ENCODE peak calls at places on chromosomes 6 and 20, in five cellular contexts. One of them, this sample, is unnamed.

GRCh38 chr6:165733487-165733791 is 70.4 kb upstream of the PDE10A start:
- DNase-seq in SJSA1: no peak
- DNase-seq in A549: no peak
- DNase-seq in gastrocnemius medialis: no peak
- DNase-seq in neuronal stem cell: no peak
- DNase-seq in this sample: no peak

GRCh38 chr20:64189986-64190385 is 25.7 kb downstream of the MYT1 start:
- DNase-seq in SJSA1: no peak
- DNase-seq in A549: no peak
- DNase-seq in gastrocnemius medialis: no peak
- DNase-seq in neuronal stem cell: no peak
- DNase-seq in this sample: no peak

GRCh38 chr20:23144856-23145255 is 58.7 kb upstream of the CD93 start:
- DNase-seq in SJSA1: no peak
- DNase-seq in A549: no peak
- DNase-seq in gastrocnemius medialis: no peak
- DNase-seq in neuronal stem cell: no peak
- DNase-seq in this sample: no peak

GRCh38 chr6:6696867-6697531 is 108.5 kb downstream of the LY86 start:
- DNase-seq in SJSA1: peak
- DNase-seq in A549: peak
- DNase-seq in gastrocnemius medialis: no peak
- DNase-seq in neuronal stem cell: peak
- DNase-seq in this sample: peak

GRCh38 chr20:25308083-25308491 is 60.2 kb downstream of the PYGB start:
- DNase-seq in SJSA1: no peak
- DNase-seq in A549: no peak
- DNase-seq in gastrocnemius medialis: no peak
- DNase-seq in neuronal stem cell: no peak
- DNase-seq in this sample: no peak

GRCh38 chr20:41454250-41454649 is 87.6 kb upstream of the EMILIN3 start:
- DNase-seq in SJSA1: no peak
- DNase-seq in A549: no peak
- DNase-seq in gastrocnemius medialis: no peak
- DNase-seq in neuronal stem cell: no peak
- DNase-seq in this sample: no peak

GRCh38 chr6:139698526-139699182 is 324.2 kb upstream of the CITED2 start:
- DNase-seq in SJSA1: no peak
- DNase-seq in A549: no peak
- DNase-seq in gastrocnemius medialis: no peak
- DNase-seq in neuronal stem cell: no peak
- DNase-seq in this sample: no peak

GRCh38 chr6:130937942-130938604 is 110.9 kb downstream of the SMLR1 start:
- DNase-seq in SJSA1: peak
- DNase-seq in A549: no peak
- DNase-seq in gastrocnemius medialis: no peak
- DNase-seq in neuronal stem cell: no peak
- DNase-seq in this sample: no peak

GRCh38 chr20:62042025-62042820 is 23.5 kb downstream of the TAF4 start:
- DNase-seq in SJSA1: no peak
- DNase-seq in A549: no peak
- DNase-seq in gastrocnemius medialis: no peak
- DNase-seq in neuronal stem cell: no peak
- DNase-seq in this sample: no peak

GRCh38 chr20:59314872-59315500 is 14.6 kb downstream of the EDN3 start:
- DNase-seq in SJSA1: no peak
- DNase-seq in A549: no peak
- DNase-seq in gastrocnemius medialis: no peak
- DNase-seq in neuronal stem cell: no peak
- DNase-seq in this sample: no peak

GRCh38 chr6:113281014-113281810 is 575.9 kb upstream of the MARCKS start:
- DNase-seq in SJSA1: peak
- DNase-seq in A549: no peak
- DNase-seq in gastrocnemius medialis: no peak
- DNase-seq in neuronal stem cell: no peak
- DNase-seq in this sample: no peak

GRCh38 chr6:150857062-150857905 is 8.2 kb upstream of the MTHFD1L start:
- DNase-seq in SJSA1: peak
- DNase-seq in A549: peak
- DNase-seq in gastrocnemius medialis: no peak
- DNase-seq in neuronal stem cell: no peak
- DNase-seq in this sample: no peak
- H3K27ac ChIP-seq in SJSA1: peak
- H3K27ac ChIP-seq in A549: peak
- H3K27ac ChIP-seq in gastrocnemius medialis: no peak
- H3K27ac ChIP-seq in neuronal stem cell: no peak
- H3K27ac ChIP-seq in this sample: peak

GRCh38 chr6:4351857-4352669 is 216.7 kb upstream of the ECI2 start:
- DNase-seq in SJSA1: peak
- DNase-seq in A549: peak
- DNase-seq in gastrocnemius medialis: peak
- DNase-seq in neuronal stem cell: no peak
- DNase-seq in this sample: no peak
- H3K27ac ChIP-seq in SJSA1: peak
- H3K27ac ChIP-seq in A549: peak
- H3K27ac ChIP-seq in gastrocnemius medialis: peak
- H3K27ac ChIP-seq in neuronal stem cell: no peak
- H3K27ac ChIP-seq in this sample: no peak

DNA sequence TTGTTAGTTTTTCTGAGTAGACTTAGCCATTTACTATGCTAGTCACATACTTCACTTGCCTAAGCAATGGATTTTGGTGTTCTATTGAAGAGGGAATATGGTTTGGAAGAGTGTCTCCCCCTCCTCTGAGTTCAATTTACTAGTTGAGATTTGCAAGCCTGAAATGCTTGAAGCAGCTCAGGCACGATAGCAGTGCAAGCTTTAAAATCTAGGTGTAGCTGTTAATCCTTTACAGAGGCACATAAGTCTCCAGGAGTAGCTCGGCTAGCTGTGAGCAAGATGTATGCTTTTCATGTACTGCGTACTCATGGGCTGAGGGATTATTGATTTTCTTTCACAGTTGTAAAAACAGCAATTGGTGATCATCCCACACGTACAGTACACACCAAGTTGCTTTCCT is 745 bp downstream of the FLRT3 start:
- DNase-seq in SJSA1: peak
- DNase-seq in A549: peak
- DNase-seq in gastrocnemius medialis: no peak
- DNase-seq in neuronal stem cell: no peak
- DNase-seq in this sample: peak
- H3K27ac ChIP-seq in SJSA1: no peak
- H3K27ac ChIP-seq in A549: peak
- H3K27ac ChIP-seq in gastrocnemius medialis: peak
- H3K27ac ChIP-seq in neuronal stem cell: peak
- H3K27ac ChIP-seq in this sample: no peak

GRCh38 chr20:45902199-45902701 is 9.7 kb downstream of the PLTP start:
- DNase-seq in SJSA1: no peak
- DNase-seq in A549: no peak
- DNase-seq in gastrocnemius medialis: no peak
- DNase-seq in neuronal stem cell: no peak
- DNase-seq in this sample: no peak

GRCh38 chr20:45905505-45906079 is 6.4 kb downstream of the PLTP start:
- DNase-seq in SJSA1: peak
- DNase-seq in A549: peak
- DNase-seq in gastrocnemius medialis: no peak
- DNase-seq in neuronal stem cell: no peak
- DNase-seq in this sample: no peak

GRCh38 chr20:45908086-45908485 is 3.9 kb downstream of the PLTP start:
- DNase-seq in SJSA1: no peak
- DNase-seq in A549: no peak
- DNase-seq in gastrocnemius medialis: no peak
- DNase-seq in neuronal stem cell: no peak
- DNase-seq in this sample: no peak

GRCh38 chr20:45907219-45907948 is 4.6 kb downstream of the PLTP start:
- DNase-seq in SJSA1: no peak
- DNase-seq in A549: no peak
- DNase-seq in gastrocnemius medialis: no peak
- DNase-seq in neuronal stem cell: no peak
- DNase-seq in this sample: no peak

DNA sequence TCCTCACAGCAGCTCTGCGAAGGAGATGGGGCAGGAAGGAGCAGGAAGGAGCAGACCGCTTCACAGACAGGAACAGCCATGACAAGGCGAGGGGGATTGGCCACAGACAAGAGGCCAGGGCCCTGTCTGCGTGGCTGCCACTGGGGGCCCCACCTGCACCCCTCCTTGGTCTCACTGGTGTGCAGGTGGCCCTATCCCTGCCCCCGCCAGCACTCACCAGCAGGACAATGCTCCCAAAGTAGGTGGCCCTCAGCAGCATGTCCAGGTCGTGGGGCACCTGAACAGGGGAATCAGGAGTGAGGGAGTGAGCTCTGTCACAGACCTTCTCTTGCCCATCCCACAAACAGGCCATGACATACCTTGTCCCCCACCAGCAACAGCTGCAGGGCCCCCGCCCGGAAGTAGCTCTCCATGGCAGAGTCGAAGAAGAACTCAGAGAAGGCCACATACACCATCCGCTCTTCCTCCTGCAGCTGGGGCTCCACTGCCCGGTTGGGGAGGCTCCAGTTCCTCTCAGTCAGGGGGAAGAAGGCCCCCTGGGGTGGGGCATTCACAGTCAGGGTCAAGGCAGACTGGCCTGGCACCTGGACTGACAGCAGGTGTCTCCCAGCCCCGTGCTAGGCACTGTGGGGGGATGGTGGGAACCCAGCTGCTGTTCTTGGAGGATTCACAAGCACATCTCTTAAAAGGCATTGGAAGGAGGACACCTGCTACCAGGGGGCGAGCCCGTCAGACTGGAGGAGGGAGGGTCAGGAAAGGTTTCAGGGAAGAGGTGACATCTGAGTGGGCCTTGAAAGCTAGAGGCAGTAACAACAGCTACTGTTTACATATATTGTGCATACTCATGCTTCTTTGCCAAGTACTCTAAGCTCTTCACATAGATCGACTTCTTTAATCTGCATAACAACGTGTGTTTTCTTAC is 7.1 kb downstream of the PLTP start:
- DNase-seq in SJSA1: no peak
- DNase-seq in A549: no peak
- DNase-seq in gastrocnemius medialis: no peak
- DNase-seq in neuronal stem cell: no peak
- DNase-seq in this sample: no peak
- H3K27ac ChIP-seq in SJSA1: no peak
- H3K27ac ChIP-seq in A549: no peak
- H3K27ac ChIP-seq in gastrocnemius medialis: no peak
- H3K27ac ChIP-seq in neuronal stem cell: no peak
- H3K27ac ChIP-seq in this sample: no peak

DNA sequence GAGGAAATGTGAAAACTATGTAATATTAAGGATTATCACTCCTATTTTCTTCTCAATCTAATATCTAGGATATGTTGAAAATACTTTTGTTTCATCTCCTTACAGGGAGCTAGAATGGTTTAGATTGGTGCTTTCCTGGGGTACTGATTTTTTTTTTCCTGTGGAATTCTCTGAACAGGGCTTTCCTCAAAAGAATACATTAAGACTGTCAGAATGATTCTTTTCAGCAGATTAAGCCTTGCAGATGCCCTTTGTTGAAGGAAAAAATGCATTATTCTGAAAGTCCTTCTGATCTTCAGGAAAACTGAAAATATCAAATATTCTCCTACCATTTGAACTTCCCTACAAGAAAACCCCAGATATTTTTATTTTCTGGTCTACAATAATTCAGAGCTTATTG is 178.9 kb downstream of the SOX4 start:
- DNase-seq in SJSA1: no peak
- DNase-seq in A549: no peak
- DNase-seq in gastrocnemius medialis: no peak
- DNase-seq in neuronal stem cell: no peak
- DNase-seq in this sample: no peak
- H3K27ac ChIP-seq in SJSA1: no peak
- H3K27ac ChIP-seq in A549: no peak
- H3K27ac ChIP-seq in gastrocnemius medialis: no peak
- H3K27ac ChIP-seq in neuronal stem cell: no peak
- H3K27ac ChIP-seq in this sample: no peak

GRCh38 chr20:1757072-1757471 is 99.5 kb upstream of the SIRPG start:
- DNase-seq in SJSA1: no peak
- DNase-seq in A549: no peak
- DNase-seq in gastrocnemius medialis: no peak
- DNase-seq in neuronal stem cell: no peak
- DNase-seq in this sample: no peak
- H3K27ac ChIP-seq in SJSA1: no peak
- H3K27ac ChIP-seq in A549: no peak
- H3K27ac ChIP-seq in gastrocnemius medialis: no peak
- H3K27ac ChIP-seq in neuronal stem cell: no peak
- H3K27ac ChIP-seq in this sample: no peak